ENCODE peak calls at places on chromosomes 11 and 22, in seven cellular contexts. E is CD4-positive, alpha-beta memory T cell; U is HL-60; W is HFF-Myc; Q is colonic mucosa; F is CD4-positive, CD25-positive, alpha-beta regulatory T cell; S is foreskin fibroblast. D is an unnamed sample.
A peak's percentile ranks its signal among the peaks of the same experiment; 100 is the strongest.

GRCh38 chr22:37183432-37184379 is 4.3 kb downstream of the C1QTNF6 start:
- DNase-seq in E (no peak), U (no peak), W (no peak), Q (no peak), F (no peak), S (no peak), D (no peak)

GRCh38 chr22:46674367-46674781 is 54.2 kb downstream of the GRAMD4 start:
- DNase-seq in E (peak; percentile 98), U (peak; percentile 32), W (no peak), Q (no peak), F (peak; percentile 83), S (peak; percentile 51), D (no peak)

GRCh38 chr11:106917973-106918372 is 100.3 kb downstream of the GUCY1A2 start:
- DNase-seq in E (no peak), U (peak; percentile 2), W (no peak), Q (no peak), F (no peak), S (peak; percentile 2), D (no peak)

GRCh38 chr11:57597461-57597892 is at the start of gene SERPING1:
- DNase-seq in E (no peak), U (no peak), W (no peak), Q (peak; percentile 48), F (no peak), S (peak; percentile 49), D (no peak)

GRCh38 chr22:36512333-36512732 is 5.5 kb upstream of the FOXRED2 start:
- DNase-seq in E (no peak), U (no peak), W (no peak), Q (no peak), F (no peak), S (no peak), D (no peak)

GRCh38 chr11:7651140-7651551 is 22.2 kb downstream of the CYB5R2 start:
- DNase-seq in E (no peak), U (peak; percentile 27), W (no peak), Q (no peak), F (no peak), S (peak; percentile 58), D (no peak)

GRCh38 chr22:46336119-46337078 is 885 bp downstream of the TRMU start:
- DNase-seq in E (no peak), U (no peak), W (no peak), Q (peak; percentile 43), F (no peak), S (peak; percentile 43), D (no peak)

GRCh38 chr11:6693342-6694228 is 10.4 kb upstream of the MRPL17 start:
- DNase-seq in E (peak; percentile 78), U (no peak), W (peak; percentile 65), Q (peak; percentile 25), F (no peak), S (peak; percentile 94), D (no peak)

GRCh38 chr22:46590334-46590733 is 29.9 kb upstream of the GRAMD4 start:
- DNase-seq in E (no peak), U (no peak), W (no peak), Q (no peak), F (no peak), S (no peak), D (no peak)

GRCh38 chr11:102305352-102306047 is 11.8 kb upstream of the BIRC3 start:
- DNase-seq in E (peak; percentile 51), U (no peak), W (no peak), Q (no peak), F (no peak), S (no peak), D (no peak)

GRCh38 chr22:45538284-45538683 is 35.6 kb downstream of the FBLN1 start:
- DNase-seq in E (no peak), U (no peak), W (no peak), Q (no peak), F (no peak), S (no peak), D (no peak)

GRCh38 chr22:32650553-32651345 is 150.8 kb upstream of the TIMP3 start:
- DNase-seq in E (no peak), U (no peak), W (no peak), Q (no peak), F (no peak), S (peak; percentile 77), D (no peak)

GRCh38 chr11:13446444-13446843 is 16.6 kb downstream of the BTBD10 start:
- DNase-seq in E (no peak), U (no peak), W (no peak), Q (no peak), F (no peak), S (peak; percentile 16), D (no peak)

GRCh38 chr11:11977206-11977938 is 31.1 kb downstream of the DKK3 start:
- DNase-seq in E (no peak), U (no peak), W (peak; percentile 91), Q (no peak), F (no peak), S (peak; percentile 95), D (no peak)

GRCh38 chr11:117218133-117218915 is 13.5 kb downstream of the PCSK7 start:
- DNase-seq in E (no peak), U (no peak), W (no peak), Q (no peak), F (no peak), S (no peak), D (no peak)

GRCh38 chr11:80586464-80586863 is 1145.6 kb upstream of the TENM4 start:
- DNase-seq in E (no peak), U (no peak), W (no peak), Q (no peak), F (no peak), S (no peak), D (no peak)

GRCh38 chr11:66318576-66318970 is 1.7 kb upstream of the CD248 start:
- DNase-seq in E (no peak), U (no peak), W (no peak), Q (no peak), F (no peak), S (peak; percentile 76), D (no peak)

GRCh38 chr11:64870893-64871849 is 7.2 kb downstream of the EHD1 start:
- DNase-seq in E (no peak), U (no peak), W (no peak), Q (peak; percentile 52), F (no peak), S (no peak), D (no peak)
- H3K4me3 ChIP-seq in E (peak overlapping the region; percentile 11), U (no peak overlapping the region), W (no peak overlapping the region), Q (no peak overlapping the region), F (peak overlapping the region; percentile 74), S (peak overlapping the region; percentile 1), D (peak overlapping the region; percentile 52)

GRCh38 chr22:20083157-20083890 is 3.3 kb downstream of the DGCR8 start:
- DNase-seq in E (no peak), U (no peak), W (no peak), Q (no peak), F (no peak), S (no peak), D (no peak)
- H3K4me3 ChIP-seq in E (no peak overlapping the region), U (no peak overlapping the region), W (peak overlapping the region; percentile 2), Q (no peak overlapping the region), F (no peak overlapping the region), S (no peak overlapping the region), D (no peak overlapping the region)

GRCh38 chr11:76781046-76781801 is 1.9 kb upstream of the TSKU start:
- DNase-seq in E (no peak), U (no peak), W (peak; percentile 81), Q (peak; percentile 79), F (no peak), S (peak; percentile 55), D (no peak)
- H3K4me3 ChIP-seq in E (no peak overlapping the region), U (no peak overlapping the region), W (no peak overlapping the region), Q (no peak overlapping the region), F (no peak overlapping the region), S (no peak overlapping the region), D (no peak overlapping the region)

GRCh38 chr11:115499891-115500290 is 4.3 kb downstream of the CADM1 start:
- DNase-seq in E (no peak), U (no peak), W (no peak), Q (no peak), F (no peak), S (no peak), D (no peak)

GRCh38 chr11:115501504-115501894 is 2.7 kb downstream of the CADM1 start:
- DNase-seq in E (no peak), U (no peak), W (no peak), Q (no peak), F (no peak), S (no peak), D (no peak)

GRCh38 chr11:115499241-115499799 is 4.9 kb downstream of the CADM1 start:
- DNase-seq in E (no peak), U (no peak), W (no peak), Q (no peak), F (no peak), S (no peak), D (no peak)

GRCh38 chr11:115501895-115502589 is 2.2 kb downstream of the CADM1 start:
- DNase-seq in E (no peak), U (no peak), W (no peak), Q (no peak), F (no peak), S (no peak), D (peak; percentile 60)

GRCh38 chr11:115500547-115501503 is 3.4 kb downstream of the CADM1 start:
- DNase-seq in E (no peak), U (no peak), W (no peak), Q (no peak), F (no peak), S (no peak), D (no peak)
- H3K4me3 ChIP-seq in E (no peak overlapping the region), U (no peak overlapping the region), W (no peak overlapping the region), Q (no peak overlapping the region), F (no peak overlapping the region), S (no peak overlapping the region), D (peak overlapping the region; percentile 65)

DNA sequence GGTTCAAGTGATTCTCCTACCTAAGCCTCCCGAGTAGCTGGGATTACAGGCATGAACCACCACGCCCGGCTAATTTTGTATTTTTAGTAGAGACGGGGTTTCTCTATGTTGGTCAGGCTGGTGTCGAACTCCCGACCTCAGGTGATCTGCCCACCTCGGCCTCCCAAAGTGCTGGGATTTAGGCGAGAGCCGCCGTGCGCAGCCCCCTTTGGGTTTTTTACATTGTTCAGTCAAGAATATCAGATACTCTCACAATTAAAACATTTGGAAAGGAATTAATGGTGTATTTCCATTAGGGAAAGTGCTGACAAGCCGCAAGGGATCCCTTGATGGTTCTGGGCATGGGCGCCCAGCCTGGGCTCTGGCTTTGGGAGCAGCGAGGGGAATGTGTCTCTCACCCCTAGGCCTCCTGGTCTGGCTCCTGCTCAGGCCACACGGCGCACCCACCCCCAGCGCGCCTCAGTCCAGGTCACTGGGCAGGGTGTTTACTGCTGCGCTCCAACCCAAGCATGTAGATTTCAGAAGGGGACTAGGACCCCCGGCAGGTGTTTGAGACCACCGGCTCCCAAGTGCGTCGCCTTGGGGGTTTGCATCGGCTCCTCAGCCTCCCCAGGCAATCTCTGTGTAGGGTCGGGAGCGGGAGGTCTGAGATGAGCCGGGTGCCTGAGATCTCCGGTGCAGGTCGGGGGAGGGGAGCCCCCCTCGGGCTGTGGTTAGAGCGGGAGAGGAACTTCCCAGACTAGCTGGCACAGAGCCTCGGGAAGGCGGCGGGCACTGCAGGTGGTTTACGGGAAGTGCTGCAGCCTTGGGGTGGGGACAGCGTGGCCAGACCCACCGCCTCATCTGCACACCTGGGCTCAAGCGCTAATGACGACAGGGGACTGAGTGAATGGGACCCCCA is 820 bp upstream of the IRF7 start:
- DNase-seq in E (peak; percentile 37), U (no peak), W (no peak), Q (no peak), F (no peak), S (no peak), D (no peak)
- H3K4me3 ChIP-seq in E (no peak overlapping the region), U (peak overlapping the region; percentile 69), W (no peak overlapping the region), Q (peak overlapping the region; percentile 69), F (peak overlapping the region; percentile 71), S (no peak overlapping the region), D (peak overlapping the region; percentile 96)